ENCODE peak calls at places on chromosomes 5 and 9, in eight cellular contexts. B, F, X, P, V, R, W and G are unnamed samples.

GRCh38 chr9:126794441-126794840 is 10.4 kb upstream of the ZBTB43 start:
- DNase-seq in B (no peak), F (no peak), X (no peak), P (no peak), V (no peak), R (no peak), W (no peak), G (no peak)

GRCh38 chr9:123586140-123586735 is 230.2 kb downstream of the CRB2 start:
- DNase-seq in B (no peak), F (no peak), X (no peak), P (no peak), V (no peak), R (no peak), W (no peak), G (no peak)

GRCh38 chr9:70256123-70256551 is 2.6 kb upstream of the SMC5 start:
- DNase-seq in B (no peak), F (peak; percentile 94), X (peak; percentile 22), P (peak; percentile 78), V (peak; percentile 79), R (peak; percentile 39), W (no peak), G (peak; percentile 15)

GRCh38 chr5:172178301-172179031 is 9.6 kb downstream of the STK10 start:
- DNase-seq in B (no peak), F (no peak), X (peak; percentile 28), P (no peak), V (no peak), R (no peak), W (no peak), G (no peak)

GRCh38 chr9:306907-307306 is 92.2 kb downstream of the DOCK8 start:
- DNase-seq in B (no peak), F (no peak), X (peak; percentile 13), P (no peak), V (no peak), R (no peak), W (no peak), G (no peak)

GRCh38 chr9:107425110-107426025 is 64.2 kb downstream of the KLF4 start:
- DNase-seq in B (peak; percentile 50), F (peak; percentile 41), X (peak; percentile 85), P (peak; percentile 38), V (peak; percentile 81), R (peak; percentile 65), W (peak; percentile 74), G (peak; percentile 36)

GRCh38 chr5:131082034-131082550 is 83.0 kb downstream of the HINT1 start:
- DNase-seq in B (no peak), F (no peak), X (no peak), P (no peak), V (no peak), R (peak; percentile 5), W (no peak), G (no peak)

GRCh38 chr5:136864960-136865359 is 499.6 kb upstream of the TRPC7 start:
- DNase-seq in B (no peak), F (no peak), X (no peak), P (no peak), V (no peak), R (no peak), W (no peak), G (no peak)

GRCh38 chr9:120308495-120308894 is 271.5 kb downstream of the CDK5RAP2 start:
- DNase-seq in B (no peak), F (no peak), X (no peak), P (no peak), V (no peak), R (no peak), W (no peak), G (no peak)

GRCh38 chr9:133533878-133534277 is 626 bp upstream of the ADAMTSL2 start:
- DNase-seq in B (no peak), F (no peak), X (no peak), P (no peak), V (peak; percentile 23), R (no peak), W (peak; percentile 87), G (no peak)

GRCh38 chr5:80865547-80865946 is 94.6 kb upstream of the RASGRF2 start:
- DNase-seq in B (no peak), F (peak; percentile 41), X (no peak), P (no peak), V (peak; percentile 10), R (no peak), W (no peak), G (no peak)

GRCh38 chr5:84430079-84430478 is 45.4 kb upstream of the EDIL3 start:
- DNase-seq in B (no peak), F (no peak), X (no peak), P (peak; percentile 46), V (no peak), R (no peak), W (no peak), G (peak; percentile 38)

GRCh38 chr5:112646139-112646941 is 91.3 kb upstream of the APC start:
- DNase-seq in B (no peak), F (no peak), X (no peak), P (no peak), V (no peak), R (no peak), W (no peak), G (no peak)

GRCh38 chr5:167378894-167379723 is 912.3 kb upstream of the WWC1 start:
- DNase-seq in B (no peak), F (no peak), X (no peak), P (peak; percentile 1), V (no peak), R (no peak), W (no peak), G (no peak)

GRCh38 chr5:42993516-42994284 is 46.4 kb downstream of the ANXA2R start:
- DNase-seq in B (no peak), F (peak; percentile 88), X (peak; percentile 37), P (no peak), V (peak; percentile 48), R (peak; percentile 88), W (no peak), G (no peak)

GRCh38 chr5:72138943-72139467 is 31.7 kb downstream of the MAP1B start:
- DNase-seq in B (no peak), F (peak; percentile 98), X (no peak), P (peak; percentile 92), V (peak; percentile 97), R (no peak), W (no peak), G (peak; percentile 66)

GRCh38 chr5:148452499-148453193 is 68.9 kb downstream of the FBXO38 start:
- DNase-seq in B (no peak), F (no peak), X (no peak), P (no peak), V (no peak), R (no peak), W (no peak), G (no peak)

GRCh38 chr5:126921471-126922091 is 108.8 kb downstream of the MARCHF3 start:
- DNase-seq in B (no peak), F (no peak), X (no peak), P (no peak), V (no peak), R (no peak), W (no peak), G (no peak)
- H2AFZ ChIP-seq in B (no peak overlapping the region), F (no peak overlapping the region), X (peak overlapping the region; percentile 40), P (no peak overlapping the region), V (no peak overlapping the region), R (no peak overlapping the region), W (no peak overlapping the region), G (no peak overlapping the region)

GRCh38 chr9:134547161-134548100 is 94.2 kb upstream of the COL5A1 start:
- DNase-seq in B (no peak), F (no peak), X (no peak), P (no peak), V (no peak), R (no peak), W (no peak), G (no peak)

GRCh38 chr9:134546231-134546731 is 95.3 kb upstream of the COL5A1 start:
- DNase-seq in B (no peak), F (peak; percentile 63), X (peak; percentile 39), P (no peak), V (peak; percentile 75), R (no peak), W (no peak), G (no peak)

GRCh38 chr9:134546746-134547145 is 94.9 kb upstream of the COL5A1 start:
- DNase-seq in B (no peak), F (no peak), X (no peak), P (no peak), V (no peak), R (no peak), W (no peak), G (no peak)

GRCh38 chr9:134545213-134546211 is 96.1 kb upstream of the COL5A1 start:
- DNase-seq in B (no peak), F (peak; percentile 91), X (no peak), P (no peak), V (peak; percentile 91), R (no peak), W (no peak), G (no peak)

DNA sequence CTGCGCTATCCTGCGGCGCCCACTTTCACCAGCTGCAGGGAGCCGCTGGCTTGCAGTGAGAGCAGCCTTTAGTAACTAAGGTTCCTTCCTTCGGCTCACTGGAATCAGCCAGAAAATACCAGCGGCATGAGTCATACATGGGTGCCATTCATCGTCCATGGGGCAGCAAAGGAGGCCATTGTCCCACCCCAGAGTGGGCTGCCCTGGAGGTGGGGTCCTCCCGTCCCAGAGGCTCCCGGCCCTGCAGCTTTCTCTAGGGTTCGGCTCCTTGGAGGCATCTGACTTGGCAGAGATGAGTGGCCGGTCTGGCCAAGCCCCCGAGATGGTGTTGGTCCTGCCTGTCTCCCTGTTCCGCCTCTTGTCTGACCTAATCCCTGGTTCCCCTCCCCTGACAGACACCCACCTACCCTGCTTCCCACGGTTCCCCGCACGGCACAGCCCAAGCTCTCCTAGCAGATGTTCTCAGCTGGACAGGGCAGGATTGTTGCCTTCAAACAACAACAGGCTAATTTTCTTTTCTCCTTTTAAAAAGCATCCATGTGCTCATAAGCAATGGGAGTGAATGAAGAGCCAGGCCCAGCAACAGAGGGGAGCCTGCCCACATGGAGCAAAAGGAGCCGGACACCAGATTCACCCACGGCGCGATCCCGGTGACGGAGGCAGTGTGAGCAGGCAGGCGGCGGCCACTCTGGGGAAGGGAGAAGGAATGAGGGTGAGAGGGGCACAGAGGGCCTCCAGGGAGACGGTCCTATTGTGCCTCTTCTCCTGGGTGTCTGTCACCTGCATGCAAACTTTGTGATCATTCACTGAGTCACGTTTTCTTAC is 97.0 kb upstream of the COL5A1 start:
- DNase-seq in B (no peak), F (peak; percentile 91), X (peak; percentile 58), P (no peak), V (peak; percentile 78), R (peak; percentile 29), W (no peak), G (no peak)
- H3K9ac ChIP-seq in B (no peak overlapping the region), F (no peak overlapping the region), X (no peak overlapping the region), P (no peak overlapping the region), V (peak overlapping the region; percentile 81), R (no peak overlapping the region), W (peak overlapping the region; percentile 31), G (no peak overlapping the region)

DNA sequence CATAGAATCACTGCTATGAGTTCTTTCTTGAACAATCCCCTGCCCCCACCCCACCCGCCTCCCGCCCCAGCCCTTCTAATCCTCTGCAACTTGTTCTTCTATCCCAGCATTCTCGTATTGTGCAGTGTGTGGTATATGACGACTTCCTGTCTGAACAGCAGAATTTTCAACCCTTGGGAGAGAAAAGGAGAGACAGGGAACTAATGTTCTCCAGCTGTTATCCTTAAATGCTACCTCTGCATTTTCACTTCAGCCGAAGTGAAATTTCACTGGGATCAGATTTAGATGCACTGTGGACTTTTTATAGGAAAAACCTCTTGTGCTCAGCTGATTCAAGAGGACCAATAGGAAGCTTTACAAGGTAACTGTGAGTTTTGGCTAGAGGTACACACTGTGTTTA is 2.2 kb downstream of the FBXL7 start:
- DNase-seq in B (no peak), F (peak; percentile 61), X (no peak), P (no peak), V (peak; percentile 60), R (peak; percentile 65), W (no peak), G (no peak)
- H4K20me1 ChIP-seq in B (no peaks in the 10 kb centered on the region), F (no peaks in the 10 kb centered on the region), X (peaks cover 23% of the 10 kb centered on the region), P (no peaks in the 10 kb centered on the region), V (no peaks in the 10 kb centered on the region), R (no peaks in the 10 kb centered on the region), W (peaks cover 4% of the 10 kb centered on the region), G (no peaks in the 10 kb centered on the region)

GRCh38 chr5:105593011-105593760 is 2030.6 kb upstream of the NUDT12 start:
- DNase-seq in B (no peak), F (no peak), X (no peak), P (no peak), V (no peak), R (no peak), W (peak; percentile 11), G (no peak)
- H2AFZ ChIP-seq in B (no peak overlapping the region), F (no peak overlapping the region), X (no peak overlapping the region), P (no peak overlapping the region), V (no peak overlapping the region), R (no peak overlapping the region), W (no peak overlapping the region), G (no peak overlapping the region)